ENCODE peak calls at places on chromosomes 5 and 9, in four cellular contexts. One of them, this sample, is unnamed.

GRCh38 chr5:170769236-170769635 is 14.3 kb upstream of the GABRP start:
- DNase-seq in WTC11: no peak
- DNase-seq in HepG2: no peak
- DNase-seq in K562: no peak
- DNase-seq in this sample: no peak

GRCh38 chr9:126234681-126235349 is 91.8 kb upstream of the MVB12B start:
- DNase-seq in WTC11: no peak
- DNase-seq in HepG2: no peak
- DNase-seq in K562: no peak
- DNase-seq in this sample: no peak

GRCh38 chr5:81393783-81394718 is at the start of gene ACOT12:
- DNase-seq in WTC11: peak
- DNase-seq in HepG2: no peak
- DNase-seq in K562: no peak
- DNase-seq in this sample: peak

GRCh38 chr9:112747094-112747493 is 3.5 kb upstream of the SNX30 start:
- DNase-seq in WTC11: no peak
- DNase-seq in HepG2: peak
- DNase-seq in K562: no peak
- DNase-seq in this sample: no peak

GRCh38 chr9:132681561-132681960 is 11.3 kb downstream of the GTF3C4 start:
- DNase-seq in WTC11: no peak
- DNase-seq in HepG2: no peak
- DNase-seq in K562: no peak
- DNase-seq in this sample: no peak

GRCh38 chr5:86461169-86461956 is 156.4 kb upstream of the COX7C start:
- DNase-seq in WTC11: no peak
- DNase-seq in HepG2: peak
- DNase-seq in K562: no peak
- DNase-seq in this sample: no peak

GRCh38 chr9:95116820-95117204 is 200.7 kb downstream of the FANCC start:
- DNase-seq in WTC11: no peak
- DNase-seq in HepG2: no peak
- DNase-seq in K562: no peak
- DNase-seq in this sample: no peak

GRCh38 chr9:78871452-78872331 is 574.8 kb downstream of the PSAT1 start:
- DNase-seq in WTC11: no peak
- DNase-seq in HepG2: no peak
- DNase-seq in K562: no peak
- DNase-seq in this sample: peak

GRCh38 chr5:22986281-22986680 is 133.1 kb upstream of the CDH12 start:
- DNase-seq in WTC11: no peak
- DNase-seq in HepG2: no peak
- DNase-seq in K562: no peak
- DNase-seq in this sample: no peak

GRCh38 chr5:138241688-138242547 is 28.8 kb upstream of the CDC23 start:
- DNase-seq in WTC11: peak
- DNase-seq in HepG2: peak
- DNase-seq in K562: peak
- DNase-seq in this sample: no peak

GRCh38 chr5:137649228-137649890 is 86.5 kb downstream of the KLHL3 start:
- DNase-seq in WTC11: no peak
- DNase-seq in HepG2: no peak
- DNase-seq in K562: no peak
- DNase-seq in this sample: no peak

GRCh38 chr5:12320331-12320730 is 416.1 kb upstream of the CTNND2 start:
- DNase-seq in WTC11: no peak
- DNase-seq in HepG2: no peak
- DNase-seq in K562: no peak
- DNase-seq in this sample: no peak

GRCh38 chr5:157874861-157875260 is 15.9 kb upstream of the CLINT1 start:
- DNase-seq in WTC11: no peak
- DNase-seq in HepG2: no peak
- DNase-seq in K562: no peak
- DNase-seq in this sample: no peak

GRCh38 chr9:23855885-23856284 is 29.8 kb upstream of the ELAVL2 start:
- DNase-seq in WTC11: no peak
- DNase-seq in HepG2: no peak
- DNase-seq in K562: no peak
- DNase-seq in this sample: no peak

GRCh38 chr5:74639538-74640449 is 734 bp downstream of the ENC1 start:
- DNase-seq in WTC11: peak
- DNase-seq in HepG2: no peak
- DNase-seq in K562: no peak
- DNase-seq in this sample: peak

GRCh38 chr5:172740483-172741205 is 30.4 kb downstream of the DUSP1 start:
- DNase-seq in WTC11: no peak
- DNase-seq in HepG2: no peak
- DNase-seq in K562: no peak
- DNase-seq in this sample: peak

GRCh38 chr5:158406884-158407790 is 548.2 kb upstream of the CLINT1 start:
- DNase-seq in WTC11: no peak
- DNase-seq in HepG2: no peak
- DNase-seq in K562: no peak
- DNase-seq in this sample: no peak

GRCh38 chr9:131727184-131727785 is 12.6 kb downstream of the RAPGEF1 start:
- DNase-seq in WTC11: no peak
- DNase-seq in HepG2: no peak
- DNase-seq in K562: no peak
- DNase-seq in this sample: no peak

GRCh38 chr5:10654566-10654965 is 90.7 kb downstream of the ANKRD33B start:
- DNase-seq in WTC11: no peak
- DNase-seq in HepG2: no peak
- DNase-seq in K562: no peak
- DNase-seq in this sample: no peak
- TF ChIP-seq ESRRA in WTC11: no peak
- TF ChIP-seq ESRRA in HepG2: no peak
- TF ChIP-seq ESRRA in K562: no peak
- TF ChIP-seq ESRRA in this sample: no peak

GRCh38 chr5:14343376-14343775 is 200.2 kb downstream of the TRIO start:
- DNase-seq in WTC11: no peak
- DNase-seq in HepG2: no peak
- DNase-seq in K562: no peak
- DNase-seq in this sample: no peak
- TF ChIP-seq NR3C1 in WTC11: no peak
- TF ChIP-seq NR3C1 in HepG2: no peak
- TF ChIP-seq NR3C1 in K562: no peak
- TF ChIP-seq NR3C1 in this sample: no peak

GRCh38 chr9:86183225-86183808 is 76.1 kb downstream of the C9orf153 start:
- DNase-seq in WTC11: no peak
- DNase-seq in HepG2: peak
- DNase-seq in K562: no peak
- DNase-seq in this sample: no peak

GRCh38 chr9:86184125-86184524 is 75.3 kb downstream of the C9orf153 start:
- DNase-seq in WTC11: no peak
- DNase-seq in HepG2: no peak
- DNase-seq in K562: no peak
- DNase-seq in this sample: no peak

GRCh38 chr9:86185872-86186271 is 73.6 kb downstream of the C9orf153 start:
- DNase-seq in WTC11: no peak
- DNase-seq in HepG2: no peak
- DNase-seq in K562: no peak
- DNase-seq in this sample: no peak

GRCh38 chr9:86186696-86187095 is 72.8 kb downstream of the C9orf153 start:
- DNase-seq in WTC11: no peak
- DNase-seq in HepG2: no peak
- DNase-seq in K562: no peak
- DNase-seq in this sample: no peak

GRCh38 chr9:86187121-86187520 is 72.3 kb downstream of the C9orf153 start:
- DNase-seq in WTC11: peak
- DNase-seq in HepG2: peak
- DNase-seq in K562: no peak
- DNase-seq in this sample: peak
- TF ChIP-seq ESRRA in WTC11: no peak
- TF ChIP-seq ESRRA in HepG2: no peak
- TF ChIP-seq ESRRA in K562: no peak
- TF ChIP-seq ESRRA in this sample: no peak

DNA sequence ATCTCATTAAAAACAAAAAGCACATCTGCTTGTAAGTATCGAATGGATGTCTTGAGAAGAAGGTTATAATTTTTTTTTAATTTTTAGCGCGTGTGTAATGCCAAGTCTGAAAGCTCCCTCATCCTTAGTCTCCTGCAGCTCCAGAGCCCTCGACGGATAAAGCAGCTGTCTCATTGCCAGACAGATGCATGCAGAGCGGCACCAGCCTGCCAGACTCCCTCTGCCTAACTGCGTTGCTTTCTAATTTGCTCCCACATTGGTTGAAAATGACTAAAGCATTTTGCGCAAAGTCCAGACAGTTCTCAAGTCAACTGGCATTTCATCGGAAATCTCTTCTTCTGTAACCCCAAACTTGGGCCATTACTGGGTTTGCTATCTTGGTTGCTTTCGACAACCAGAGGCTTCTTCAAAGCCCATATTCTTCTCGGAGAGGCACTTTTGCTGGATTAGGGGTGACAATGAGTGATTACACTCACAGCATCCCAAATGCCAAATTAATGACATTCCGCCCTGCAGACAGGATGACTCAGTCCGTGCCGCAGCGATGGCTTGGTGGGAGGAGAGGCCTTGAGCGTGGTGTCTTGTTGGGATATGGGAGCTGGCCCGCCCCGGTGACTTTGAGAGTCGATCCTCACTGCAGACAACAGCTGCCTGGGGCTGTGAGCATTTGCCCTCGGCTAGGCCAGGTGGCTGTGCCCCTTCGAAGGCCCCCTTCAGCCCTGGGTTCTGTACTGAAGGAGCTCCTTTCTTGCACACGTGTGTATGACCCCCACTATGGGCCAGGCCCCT is 29.6 kb downstream of the OLFM1 start:
- DNase-seq in WTC11: no peak
- DNase-seq in HepG2: no peak
- DNase-seq in K562: no peak
- DNase-seq in this sample: no peak
- TF ChIP-seq NR3C1 in WTC11: no peak
- TF ChIP-seq NR3C1 in HepG2: no peak
- TF ChIP-seq NR3C1 in K562: no peak
- TF ChIP-seq NR3C1 in this sample: no peak

DNA sequence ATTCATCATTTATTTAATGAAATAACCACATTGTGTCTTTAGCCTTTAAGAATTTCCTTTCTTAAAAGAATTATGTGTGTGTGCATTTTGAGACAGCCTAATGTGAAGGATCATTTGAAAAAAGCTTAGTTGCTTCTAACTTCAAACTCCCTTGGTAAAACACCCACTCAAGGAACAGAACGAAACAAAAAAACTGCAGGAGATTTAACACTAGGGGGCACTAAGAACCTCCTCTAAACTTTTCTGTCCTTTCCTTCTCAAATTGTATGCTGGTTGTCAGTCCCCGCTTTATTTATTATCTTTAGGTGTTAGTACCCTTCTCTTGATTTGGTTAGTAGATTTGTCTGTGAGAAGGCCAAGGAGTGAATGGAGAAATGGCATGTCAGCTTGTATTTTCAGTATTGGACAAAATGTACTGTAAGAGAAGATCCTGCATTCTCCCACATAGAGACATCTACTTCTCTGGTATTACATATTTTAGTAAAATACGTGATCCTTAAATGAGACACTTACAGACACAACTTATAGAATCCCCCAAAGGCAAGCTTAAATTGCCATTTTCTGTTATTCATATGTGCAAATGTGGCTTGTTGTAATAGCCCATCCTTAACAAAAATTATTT is 229.7 kb downstream of the MRPS30 start:
- DNase-seq in WTC11: no peak
- DNase-seq in HepG2: peak
- DNase-seq in K562: peak
- DNase-seq in this sample: peak
- TF ChIP-seq ESRRA in WTC11: no peak
- TF ChIP-seq ESRRA in HepG2: no peak
- TF ChIP-seq ESRRA in K562: no peak
- TF ChIP-seq ESRRA in this sample: no peak

DNA sequence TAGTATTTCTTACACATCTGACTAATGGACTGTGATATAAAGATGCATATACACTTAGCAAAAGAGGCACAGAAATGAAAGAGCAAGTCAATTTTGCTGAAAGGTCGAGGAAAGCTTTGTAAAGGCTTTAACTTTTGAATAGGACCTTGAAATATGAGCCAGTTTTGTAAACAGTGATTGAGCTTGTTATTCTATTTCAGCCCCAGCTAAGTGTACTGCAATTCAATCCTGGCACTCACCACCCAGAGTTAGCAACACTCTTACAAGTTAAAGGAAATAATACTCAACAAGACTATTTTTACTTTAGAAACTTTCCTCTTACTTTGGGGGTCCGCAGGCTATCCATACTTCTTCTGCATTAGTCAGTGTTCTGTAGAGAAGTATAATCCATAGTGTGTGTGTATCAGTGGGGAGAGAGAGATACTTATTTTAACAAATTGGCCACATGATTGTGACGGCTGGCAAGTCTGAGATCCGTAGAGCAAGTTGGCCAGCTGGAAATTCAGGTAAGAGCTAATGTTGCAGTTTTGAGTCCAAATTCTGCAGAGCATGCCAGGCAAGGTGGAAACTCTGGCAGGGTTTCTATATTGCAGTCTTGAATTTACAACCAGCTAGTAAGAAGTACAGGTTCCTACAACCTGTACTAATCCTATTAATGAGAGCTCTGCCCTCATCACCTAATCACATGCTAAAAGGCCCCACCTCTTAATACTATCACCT is 33.5 kb downstream of the IL7R start:
- DNase-seq in WTC11: no peak
- DNase-seq in HepG2: no peak
- DNase-seq in K562: no peak
- DNase-seq in this sample: no peak
- TF ChIP-seq NR3C1 in WTC11: no peak
- TF ChIP-seq NR3C1 in HepG2: no peak
- TF ChIP-seq NR3C1 in K562: no peak
- TF ChIP-seq NR3C1 in this sample: no peak